ENCODE peak calls at places on chromosomes 16 and 17, in seven cellular contexts. One of them, this sample, is unnamed.

GRCh38 chr17:4499431-4500187 is 928 bp downstream of the SPNS2 start:
- DNase-seq in MV-4-11: peak
- DNase-seq in activated CD8-positive, alpha-beta memory T cell treated with anti-CD3 and anti-CD28 coated beads for 1 hour: no peak
- DNase-seq in ELR: no peak
- DNase-seq in GM20000: peak
- DNase-seq in HuH-7.5: peak
- DNase-seq in amniotic stem cell: no peak
- DNase-seq in this sample: peak

GRCh38 chr17:7884581-7885356 is 3.8 kb upstream of the CHD3 start:
- DNase-seq in activated CD8-positive, alpha-beta memory T cell treated with anti-CD3 and anti-CD28 coated beads for 1 hour: peak
- DNase-seq in GM20000: peak
- DNase-seq in ELR: peak
- DNase-seq in amniotic stem cell: no peak
- DNase-seq in MV-4-11: no peak
- DNase-seq in HuH-7.5: peak
- DNase-seq in this sample: no peak

GRCh38 chr17:61323015-61323379 is 76.6 kb upstream of the TBX2 start:
- DNase-seq in HuH-7.5: no peak
- DNase-seq in amniotic stem cell: no peak
- DNase-seq in GM20000: no peak
- DNase-seq in ELR: no peak
- DNase-seq in activated CD8-positive, alpha-beta memory T cell treated with anti-CD3 and anti-CD28 coated beads for 1 hour: no peak
- DNase-seq in MV-4-11: no peak
- DNase-seq in this sample: no peak

GRCh38 chr17:40209404-40210093 is 9.6 kb upstream of the WIPF2 start:
- DNase-seq in amniotic stem cell: peak
- DNase-seq in HuH-7.5: no peak
- DNase-seq in activated CD8-positive, alpha-beta memory T cell treated with anti-CD3 and anti-CD28 coated beads for 1 hour: no peak
- DNase-seq in MV-4-11: no peak
- DNase-seq in ELR: no peak
- DNase-seq in GM20000: no peak
- DNase-seq in this sample: no peak

GRCh38 chr16:84823484-84823883 is 3.7 kb downstream of the CRISPLD2 start:
- DNase-seq in amniotic stem cell: no peak
- DNase-seq in activated CD8-positive, alpha-beta memory T cell treated with anti-CD3 and anti-CD28 coated beads for 1 hour: no peak
- DNase-seq in GM20000: no peak
- DNase-seq in HuH-7.5: no peak
- DNase-seq in MV-4-11: peak
- DNase-seq in ELR: peak
- DNase-seq in this sample: no peak

GRCh38 chr16:66026211-66026610 is 340.3 kb upstream of the CDH5 start:
- DNase-seq in GM20000: no peak
- DNase-seq in MV-4-11: no peak
- DNase-seq in amniotic stem cell: no peak
- DNase-seq in ELR: no peak
- DNase-seq in HuH-7.5: no peak
- DNase-seq in activated CD8-positive, alpha-beta memory T cell treated with anti-CD3 and anti-CD28 coated beads for 1 hour: no peak
- DNase-seq in this sample: no peak

GRCh38 chr17:61462734-61463067 is 10.5 kb downstream of the TBX4 start:
- DNase-seq in GM20000: no peak
- DNase-seq in ELR: no peak
- DNase-seq in HuH-7.5: no peak
- DNase-seq in amniotic stem cell: no peak
- DNase-seq in MV-4-11: no peak
- DNase-seq in activated CD8-positive, alpha-beta memory T cell treated with anti-CD3 and anti-CD28 coated beads for 1 hour: no peak
- DNase-seq in this sample: no peak

GRCh38 chr16:84183572-84183875 is 3.3 kb downstream of the TAF1C start:
- DNase-seq in activated CD8-positive, alpha-beta memory T cell treated with anti-CD3 and anti-CD28 coated beads for 1 hour: no peak
- DNase-seq in amniotic stem cell: no peak
- DNase-seq in HuH-7.5: no peak
- DNase-seq in ELR: no peak
- DNase-seq in MV-4-11: no peak
- DNase-seq in GM20000: no peak
- DNase-seq in this sample: no peak

GRCh38 chr17:58352843-58353719 is 1.1 kb upstream of the SUPT4H1 start:
- DNase-seq in HuH-7.5: no peak
- DNase-seq in activated CD8-positive, alpha-beta memory T cell treated with anti-CD3 and anti-CD28 coated beads for 1 hour: no peak
- DNase-seq in GM20000: no peak
- DNase-seq in amniotic stem cell: no peak
- DNase-seq in ELR: peak
- DNase-seq in MV-4-11: peak
- DNase-seq in this sample: no peak

GRCh38 chr17:58822148-58823050 is 66.7 kb downstream of the PPM1E start:
- DNase-seq in MV-4-11: peak
- DNase-seq in ELR: no peak
- DNase-seq in HuH-7.5: no peak
- DNase-seq in GM20000: no peak
- DNase-seq in activated CD8-positive, alpha-beta memory T cell treated with anti-CD3 and anti-CD28 coated beads for 1 hour: no peak
- DNase-seq in amniotic stem cell: no peak
- DNase-seq in this sample: peak

GRCh38 chr17:36463916-36464764 is 22.3 kb upstream of the ZNHIT3 start:
- DNase-seq in HuH-7.5: peak
- DNase-seq in ELR: peak
- DNase-seq in MV-4-11: peak
- DNase-seq in amniotic stem cell: peak
- DNase-seq in GM20000: peak
- DNase-seq in activated CD8-positive, alpha-beta memory T cell treated with anti-CD3 and anti-CD28 coated beads for 1 hour: no peak
- DNase-seq in this sample: no peak

GRCh38 chr16:88785106-88785924 is at the start of gene PIEZO1:
- DNase-seq in HuH-7.5: peak
- DNase-seq in ELR: peak
- DNase-seq in MV-4-11: peak
- DNase-seq in amniotic stem cell: peak
- DNase-seq in GM20000: peak
- DNase-seq in activated CD8-positive, alpha-beta memory T cell treated with anti-CD3 and anti-CD28 coated beads for 1 hour: peak
- DNase-seq in this sample: no peak

GRCh38 chr17:78338860-78339259 is 21.0 kb downstream of the SOCS3 start:
- DNase-seq in GM20000: peak
- DNase-seq in MV-4-11: no peak
- DNase-seq in ELR: no peak
- DNase-seq in activated CD8-positive, alpha-beta memory T cell treated with anti-CD3 and anti-CD28 coated beads for 1 hour: no peak
- DNase-seq in amniotic stem cell: no peak
- DNase-seq in HuH-7.5: no peak
- DNase-seq in this sample: no peak

GRCh38 chr17:3911271-3912053 is 4.8 kb downstream of the P2RX1 start:
- DNase-seq in activated CD8-positive, alpha-beta memory T cell treated with anti-CD3 and anti-CD28 coated beads for 1 hour: no peak
- DNase-seq in amniotic stem cell: no peak
- DNase-seq in GM20000: peak
- DNase-seq in ELR: no peak
- DNase-seq in MV-4-11: peak
- DNase-seq in HuH-7.5: no peak
- DNase-seq in this sample: peak

GRCh38 chr17:61168506-61168905 is 231.1 kb upstream of the TBX2 start:
- DNase-seq in activated CD8-positive, alpha-beta memory T cell treated with anti-CD3 and anti-CD28 coated beads for 1 hour: no peak
- DNase-seq in amniotic stem cell: no peak
- DNase-seq in MV-4-11: no peak
- DNase-seq in ELR: peak
- DNase-seq in HuH-7.5: no peak
- DNase-seq in GM20000: no peak
- DNase-seq in this sample: no peak

GRCh38 chr17:58783380-58783779 is 27.7 kb downstream of the PPM1E start:
- DNase-seq in amniotic stem cell: no peak
- DNase-seq in HuH-7.5: no peak
- DNase-seq in MV-4-11: no peak
- DNase-seq in GM20000: no peak
- DNase-seq in activated CD8-positive, alpha-beta memory T cell treated with anti-CD3 and anti-CD28 coated beads for 1 hour: no peak
- DNase-seq in ELR: peak
- DNase-seq in this sample: peak

GRCh38 chr16:72013389-72013788 is 4.8 kb downstream of the DHODH start:
- DNase-seq in activated CD8-positive, alpha-beta memory T cell treated with anti-CD3 and anti-CD28 coated beads for 1 hour: no peak
- DNase-seq in HuH-7.5: no peak
- DNase-seq in MV-4-11: no peak
- DNase-seq in amniotic stem cell: no peak
- DNase-seq in ELR: peak
- DNase-seq in GM20000: no peak
- DNase-seq in this sample: no peak

GRCh38 chr17:80422981-80423380 is 8.0 kb downstream of the ENDOV start:
- DNase-seq in ELR: no peak
- DNase-seq in MV-4-11: no peak
- DNase-seq in GM20000: no peak
- DNase-seq in HuH-7.5: no peak
- DNase-seq in activated CD8-positive, alpha-beta memory T cell treated with anti-CD3 and anti-CD28 coated beads for 1 hour: no peak
- DNase-seq in amniotic stem cell: no peak
- DNase-seq in this sample: no peak

GRCh38 chr17:35752471-35752870 is 568 bp downstream of the GAS2L2 start:
- DNase-seq in ELR: no peak
- DNase-seq in HuH-7.5: no peak
- DNase-seq in activated CD8-positive, alpha-beta memory T cell treated with anti-CD3 and anti-CD28 coated beads for 1 hour: no peak
- DNase-seq in amniotic stem cell: no peak
- DNase-seq in MV-4-11: no peak
- DNase-seq in GM20000: no peak
- DNase-seq in this sample: no peak

GRCh38 chr17:29722411-29723198 is 99.9 kb upstream of the CORO6 start:
- DNase-seq in HuH-7.5: no peak
- DNase-seq in GM20000: peak
- DNase-seq in MV-4-11: peak
- DNase-seq in activated CD8-positive, alpha-beta memory T cell treated with anti-CD3 and anti-CD28 coated beads for 1 hour: no peak
- DNase-seq in amniotic stem cell: no peak
- DNase-seq in ELR: no peak
- DNase-seq in this sample: peak

GRCh38 chr17:72336026-72336803 is 215.4 kb downstream of the SOX9 start:
- DNase-seq in amniotic stem cell: no peak
- DNase-seq in activated CD8-positive, alpha-beta memory T cell treated with anti-CD3 and anti-CD28 coated beads for 1 hour: no peak
- DNase-seq in MV-4-11: no peak
- DNase-seq in ELR: no peak
- DNase-seq in HuH-7.5: no peak
- DNase-seq in GM20000: no peak
- DNase-seq in this sample: no peak

GRCh38 chr17:73609688-73610210 is 34.5 kb downstream of the SDK2 start:
- DNase-seq in GM20000: no peak
- DNase-seq in amniotic stem cell: no peak
- DNase-seq in activated CD8-positive, alpha-beta memory T cell treated with anti-CD3 and anti-CD28 coated beads for 1 hour: no peak
- DNase-seq in HuH-7.5: no peak
- DNase-seq in MV-4-11: no peak
- DNase-seq in ELR: no peak
- DNase-seq in this sample: no peak